ENCODE peak calls at places on chromosomes 6 and 20, in four cellular contexts. One of them, this sample, is unnamed.

GRCh38 chr20:62876441-62876825 is 14.8 kb upstream of the TCFL5 start:
- DNase-seq in IMR-90: no peak
- DNase-seq in left lung: no peak
- DNase-seq in suprapubic skin: no peak
- DNase-seq in this sample: no peak

GRCh38 chr20:6140947-6141346 is 18.1 kb upstream of the FERMT1 start:
- DNase-seq in IMR-90: no peak
- DNase-seq in left lung: no peak
- DNase-seq in suprapubic skin: no peak
- DNase-seq in this sample: no peak

GRCh38 chr6:27604986-27605385 is 132.1 kb upstream of the ZNF184 start:
- DNase-seq in IMR-90: no peak
- DNase-seq in left lung: no peak
- DNase-seq in suprapubic skin: no peak
- DNase-seq in this sample: no peak

GRCh38 chr6:111486921-111487320 is 3.9 kb upstream of the REV3L start:
- DNase-seq in IMR-90: no peak
- DNase-seq in left lung: no peak
- DNase-seq in suprapubic skin: no peak
- DNase-seq in this sample: no peak

GRCh38 chr20:63321148-63321831 is 28.3 kb downstream of the COL20A1 start:
- DNase-seq in IMR-90: peak
- DNase-seq in left lung: peak
- DNase-seq in suprapubic skin: peak
- DNase-seq in this sample: peak

GRCh38 chr20:43916073-43916874 is 1.6 kb downstream of the TOX2 start:
- DNase-seq in IMR-90: no peak
- DNase-seq in left lung: no peak
- DNase-seq in suprapubic skin: no peak
- DNase-seq in this sample: peak

GRCh38 chr6:93678841-93679454 is 259.6 kb upstream of the EPHA7 start:
- DNase-seq in IMR-90: no peak
- DNase-seq in left lung: no peak
- DNase-seq in suprapubic skin: no peak
- DNase-seq in this sample: no peak

GRCh38 chr6:33411632-33412005 is 805 bp downstream of the PHF1 start:
- DNase-seq in IMR-90: no peak
- DNase-seq in left lung: no peak
- DNase-seq in suprapubic skin: no peak
- DNase-seq in this sample: no peak

GRCh38 chr6:162343902-162344226 is 383.7 kb downstream of the PRKN start:
- DNase-seq in IMR-90: no peak
- DNase-seq in left lung: no peak
- DNase-seq in suprapubic skin: no peak
- DNase-seq in this sample: no peak

GRCh38 chr6:163600331-163600730 is 185.8 kb downstream of the QKI start:
- DNase-seq in IMR-90: no peak
- DNase-seq in left lung: no peak
- DNase-seq in suprapubic skin: no peak
- DNase-seq in this sample: no peak

GRCh38 chr6:150881911-150882481 is 16.5 kb downstream of the MTHFD1L start:
- DNase-seq in IMR-90: peak
- DNase-seq in left lung: no peak
- DNase-seq in suprapubic skin: peak
- DNase-seq in this sample: peak

GRCh38 chr6:18413320-18413830 is 26.2 kb downstream of the RNF144B start:
- DNase-seq in IMR-90: no peak
- DNase-seq in left lung: no peak
- DNase-seq in suprapubic skin: no peak
- DNase-seq in this sample: no peak

GRCh38 chr20:824490-824889 is 9.0 kb upstream of the FAM110A start:
- DNase-seq in IMR-90: no peak
- DNase-seq in left lung: no peak
- DNase-seq in suprapubic skin: no peak
- DNase-seq in this sample: no peak

GRCh38 chr20:50762435-50763201 is 31.2 kb downstream of the PARD6B start:
- DNase-seq in IMR-90: peak
- DNase-seq in left lung: no peak
- DNase-seq in suprapubic skin: no peak
- DNase-seq in this sample: peak

GRCh38 chr6:99836471-99836870 is 157.6 kb downstream of the MCHR2 start:
- DNase-seq in IMR-90: peak
- DNase-seq in left lung: no peak
- DNase-seq in suprapubic skin: no peak
- DNase-seq in this sample: no peak

GRCh38 chr6:99838607-99839006 is 155.4 kb downstream of the MCHR2 start:
- DNase-seq in IMR-90: no peak
- DNase-seq in left lung: no peak
- DNase-seq in suprapubic skin: no peak
- DNase-seq in this sample: no peak

GRCh38 chr6:99833034-99833433 is 161.0 kb downstream of the MCHR2 start:
- DNase-seq in IMR-90: no peak
- DNase-seq in left lung: no peak
- DNase-seq in suprapubic skin: no peak
- DNase-seq in this sample: no peak
- TF ChIP-seq CTCF in IMR-90: no peak
- TF ChIP-seq CTCF in left lung: no peak
- TF ChIP-seq CTCF in suprapubic skin: no peak
- TF ChIP-seq CTCF in this sample: no peak

GRCh38 chr20:41482647-41483552 is 116.3 kb upstream of the EMILIN3 start:
- DNase-seq in IMR-90: peak
- DNase-seq in left lung: no peak
- DNase-seq in suprapubic skin: no peak
- DNase-seq in this sample: no peak
- H3K27ac ChIP-seq in IMR-90: peak
- H3K27ac ChIP-seq in left lung: no peak
- H3K27ac ChIP-seq in suprapubic skin: no peak
- H3K27ac ChIP-seq in this sample: no peak

DNA sequence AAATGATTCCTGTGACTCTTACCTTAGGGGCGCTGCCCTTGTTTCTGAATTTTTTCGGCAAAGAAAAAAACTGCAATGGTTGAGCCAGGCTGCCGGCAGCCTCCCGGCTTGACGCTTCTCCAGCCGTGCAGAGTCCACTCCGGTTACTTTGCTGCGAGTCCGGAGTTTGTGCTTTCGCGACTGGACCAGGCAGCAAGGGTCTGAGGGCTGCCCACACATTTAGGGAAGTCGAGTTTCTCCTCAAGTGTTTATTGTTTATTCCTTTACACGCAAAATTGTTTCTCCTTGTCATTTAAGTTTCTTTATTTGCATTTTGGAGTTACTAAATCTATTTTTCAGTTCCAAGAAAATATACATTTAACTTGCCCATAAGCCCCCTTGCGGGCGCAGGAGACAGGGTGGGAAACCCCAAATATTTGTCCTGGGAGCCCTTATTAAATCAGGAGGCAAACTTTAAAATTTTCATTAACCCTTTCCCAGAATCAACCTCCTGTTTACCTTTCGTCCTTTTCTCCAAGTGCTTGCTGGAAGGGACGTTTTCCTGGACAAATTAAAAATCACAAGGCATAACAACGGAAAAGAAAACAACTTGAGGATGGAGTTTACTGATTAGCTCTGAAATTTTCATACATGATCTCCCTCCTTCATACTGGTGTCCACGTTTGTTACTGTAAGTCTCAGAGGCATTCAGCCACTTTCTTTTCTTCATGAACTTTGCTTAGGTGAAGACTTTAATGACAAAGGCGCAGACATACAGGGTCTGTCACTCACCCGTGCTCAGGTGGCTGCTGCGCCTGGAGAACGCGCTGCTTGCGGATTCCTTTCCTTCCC is 1.7 kb upstream of the PDE10A start:
- DNase-seq in IMR-90: no peak
- DNase-seq in left lung: peak
- DNase-seq in suprapubic skin: no peak
- DNase-seq in this sample: no peak
- TF ChIP-seq CTCF in IMR-90: no peak
- TF ChIP-seq CTCF in left lung: no peak
- TF ChIP-seq CTCF in suprapubic skin: no peak
- TF ChIP-seq CTCF in this sample: no peak

DNA sequence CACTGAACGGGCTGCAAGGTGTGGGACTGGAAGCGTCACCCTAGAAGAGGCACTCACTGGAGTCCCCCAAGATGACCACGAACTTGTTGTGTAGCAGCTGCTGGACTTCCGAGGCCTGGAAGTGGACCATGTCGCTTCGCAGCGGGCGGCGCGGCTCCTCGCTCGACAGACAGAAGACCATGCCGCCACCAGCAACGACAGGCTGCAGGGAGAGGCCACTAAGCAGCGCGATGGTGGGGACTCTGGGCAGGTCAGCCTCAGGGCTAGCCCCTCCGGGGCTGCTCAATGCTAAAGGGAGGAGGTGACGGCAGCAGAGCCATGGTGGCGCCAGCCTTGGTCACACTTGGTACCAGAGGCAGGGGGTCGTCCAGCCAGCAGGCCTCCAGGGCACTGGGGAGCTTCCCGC is 720 bp downstream of the PCED1A start:
- DNase-seq in IMR-90: no peak
- DNase-seq in left lung: no peak
- DNase-seq in suprapubic skin: no peak
- DNase-seq in this sample: no peak
- H3K27ac ChIP-seq in IMR-90: no peak
- H3K27ac ChIP-seq in left lung: peak
- H3K27ac ChIP-seq in suprapubic skin: peak
- H3K27ac ChIP-seq in this sample: peak

GRCh38 chr6:157263146-157263545 is 60.2 kb downstream of the TMEM242 start:
- DNase-seq in IMR-90: no peak
- DNase-seq in left lung: no peak
- DNase-seq in suprapubic skin: no peak
- DNase-seq in this sample: no peak
- TF ChIP-seq CTCF in IMR-90: no peak
- TF ChIP-seq CTCF in left lung: no peak
- TF ChIP-seq CTCF in suprapubic skin: no peak
- TF ChIP-seq CTCF in this sample: no peak

This sample was measured in tibial artery.